ENCODE peak calls at places on chromosomes 11 and 22, in nine cellular contexts. F is myocyte; L is ovary; B is foreskin fibroblast; O is lower lobe of right lung; E is MV-4-11; C is M059J; V is KG1; K is stimulated activated CD4-positive, alpha-beta T cell treated with anti-CD3 and anti-CD28 coated beads, Interleukin-1b, Interleukin-23, amount 100 ng/mL, for 1 hour. I is an unnamed sample.

GRCh38 chr11:93468286-93468685 is 74.9 kb downstream of the SMCO4 start:
- DNase-seq in K (no peak), C (no peak), L (no peak), V (no peak), E (no peak), O (no peak), F (no peak), B (no peak), I (no peak)

GRCh38 chr11:114447892-114448291 is 8.6 kb downstream of the REXO2 start:
- DNase-seq in B (peak), E (no peak), V (no peak), C (no peak), F (no peak), K (no peak), L (no peak), O (no peak), I (no peak)

GRCh38 chr11:45089845-45090499 is 56.5 kb upstream of the PRDM11 start:
- DNase-seq in K (no peak), C (peak), V (no peak), O (no peak), F (peak), L (no peak), E (peak), B (peak), I (no peak)

GRCh38 chr11:79304599-79305212 is 136.1 kb downstream of the TENM4 start:
- DNase-seq in O (no peak), K (no peak), F (no peak), B (peak), C (no peak), L (no peak), E (peak), V (no peak), I (peak)

GRCh38 chr22:37218771-37219411 is 6.6 kb upstream of the SSTR3 start:
- DNase-seq in O (no peak), E (no peak), B (no peak), K (no peak), F (no peak), C (no peak), L (no peak), V (no peak), I (no peak)

GRCh38 chr22:41808400-41808799 is 7.9 kb downstream of the CCDC134 start:
- DNase-seq in O (no peak), L (no peak), V (no peak), E (no peak), F (no peak), C (no peak), K (no peak), B (no peak), I (no peak)

GRCh38 chr11:47766363-47767227 is 546 bp downstream of the FNBP4 start:
- DNase-seq in B (peak), L (peak), F (peak), V (peak), E (peak), K (peak), C (peak), O (peak), I (peak)

GRCh38 chr11:122108828-122109227 is 7.2 kb downstream of the BLID start:
- DNase-seq in L (no peak), C (no peak), O (no peak), F (no peak), V (no peak), B (no peak), K (no peak), E (no peak), I (no peak)

GRCh38 chr11:67585911-67586310 is 2.3 kb downstream of the GSTP1 start:
- DNase-seq in C (no peak), F (no peak), K (no peak), V (no peak), B (no peak), O (no peak), L (no peak), E (no peak), I (no peak)

GRCh38 chr11:95067828-95068244 is 1.1 kb downstream of the SRSF8 start:
- DNase-seq in K (no peak), E (no peak), B (no peak), C (no peak), L (peak), V (peak), F (peak), O (no peak), I (peak)

GRCh38 chr22:40183029-40183581 is 5.4 kb downstream of the TNRC6B start:
- DNase-seq in V (peak), L (no peak), F (peak), C (peak), E (peak), B (peak), O (no peak), K (no peak), I (no peak)

GRCh38 chr11:24965780-24966179 is 468.9 kb downstream of the LUZP2 start:
- DNase-seq in K (no peak), F (no peak), E (no peak), L (no peak), B (no peak), O (no peak), V (no peak), C (peak), I (no peak)

GRCh38 chr11:60310407-60310998 is 16.6 kb upstream of the MS4A6E start:
- DNase-seq in B (no peak), K (no peak), C (no peak), V (no peak), F (no peak), O (peak), E (peak), L (no peak), I (peak)

I was measured in pons.